ENCODE peak calls at places on chromosomes 6 and 20, in seven cellular contexts. X is NCI-H69; C is hepatocyte; M is ACHN; H is lower lobe of right lung; K is activated naive CD8-positive, alpha-beta T cell treated with anti-CD3 and anti-CD28 coated beads, Interleukin-2, amount 50 U/mL, for 16 hours; Q is left ventricle myocardium inferior. J is an unnamed sample.

GRCh38 chr6:21987501-21987957 is 309.3 kb downstream of the PRL start:
- DNase-seq in X (no peak), C (peak), M (peak), H (peak), K (no peak), Q (peak), J (no peak)

GRCh38 chr6:168193816-168194701 is 115.0 kb upstream of the FRMD1 start:
- DNase-seq in X (no peak), C (no peak), M (peak), H (no peak), K (no peak), Q (no peak), J (no peak)

GRCh38 chr6:11144393-11144829 is 32.9 kb upstream of the ERVFRD-1 start:
- DNase-seq in X (peak), C (peak), M (peak), H (peak), K (peak), Q (peak), J (peak)

GRCh38 chr6:75155586-75155985 is 50.3 kb downstream of the COL12A1 start:
- DNase-seq in X (no peak), C (no peak), M (no peak), H (no peak), K (no peak), Q (no peak), J (no peak)

GRCh38 chr6:40715501-40716403 is 128.6 kb upstream of the LRFN2 start:
- DNase-seq in X (peak), C (no peak), M (no peak), H (no peak), K (no peak), Q (peak), J (peak)

GRCh38 chr6:147961473-147962141 is 381.0 kb upstream of the SASH1 start:
- DNase-seq in X (peak), C (no peak), M (no peak), H (no peak), K (no peak), Q (no peak), J (peak)

GRCh38 chr20:33178726-33179125 is 10.8 kb downstream of the BPIFA2 start:
- DNase-seq in X (peak), C (peak), M (no peak), H (no peak), K (no peak), Q (no peak), J (no peak)

GRCh38 chr6:136812174-136812573 is 10.2 kb upstream of the PEX7 start:
- DNase-seq in X (no peak), C (no peak), M (no peak), H (no peak), K (no peak), Q (no peak), J (no peak)

GRCh38 chr6:53581161-53581560 is 36.3 kb upstream of the GCLC start:
- DNase-seq in X (no peak), C (peak), M (no peak), H (no peak), K (no peak), Q (no peak), J (no peak)

GRCh38 chr6:167684276-167685104 is 142.2 kb upstream of the AFDN start:
- DNase-seq in X (peak), C (no peak), M (no peak), H (no peak), K (no peak), Q (no peak), J (peak)

GRCh38 chr6:105504660-105505059 is 101.8 kb upstream of the PREP start:
- DNase-seq in X (no peak), C (no peak), M (no peak), H (no peak), K (no peak), Q (no peak), J (no peak)

GRCh38 chr20:25744261-25744660 is 47.6 kb upstream of the ZNF337 start:
- DNase-seq in X (no peak), C (no peak), M (no peak), H (no peak), K (no peak), Q (no peak), J (no peak)

GRCh38 chr6:47209632-47210031 is 100.1 kb downstream of the TNFRSF21 start:
- DNase-seq in X (no peak), C (no peak), M (no peak), H (no peak), K (no peak), Q (no peak), J (no peak)

GRCh38 chr6:35711731-35712130 is 23.0 kb upstream of the FKBP5 start:
- DNase-seq in X (no peak), C (no peak), M (no peak), H (no peak), K (no peak), Q (no peak), J (no peak)

GRCh38 chr6:132459605-132459952 is 53.3 kb downstream of the STX7 start:
- DNase-seq in X (no peak), C (no peak), M (no peak), H (no peak), K (no peak), Q (no peak), J (no peak)

GRCh38 chr6:110485461-110485860 is 9.0 kb upstream of the SLC22A16 start:
- DNase-seq in X (no peak), C (no peak), M (no peak), H (no peak), K (no peak), Q (no peak), J (no peak)

GRCh38 chr6:111270121-111270520 is 182.8 kb downstream of the SLC16A10 start:
- DNase-seq in X (no peak), C (no peak), M (no peak), H (no peak), K (no peak), Q (no peak), J (no peak)

GRCh38 chr20:35604444-35604750 is 11.2 kb upstream of the SPAG4 start:
- DNase-seq in X (peak), C (no peak), M (no peak), H (no peak), K (no peak), Q (no peak), J (peak)

GRCh38 chr20:37573626-37574198 is 46.0 kb upstream of the BLCAP start:
- DNase-seq in X (no peak), C (no peak), M (no peak), H (no peak), K (no peak), Q (no peak), J (no peak)

GRCh38 chr6:105600342-105601293 is 197.7 kb upstream of the PREP start:
- DNase-seq in X (no peak), C (no peak), M (no peak), H (no peak), K (no peak), Q (no peak), J (no peak)

GRCh38 chr6:149823013-149823412 is 41.1 kb downstream of the LRP11 start:
- DNase-seq in X (no peak), C (no peak), M (no peak), H (no peak), K (no peak), Q (no peak), J (no peak)

GRCh38 chr6:52325695-52326471 is 36.1 kb upstream of the PAQR8 start:
- DNase-seq in X (no peak), C (peak), M (no peak), H (no peak), K (no peak), Q (no peak), J (no peak)

GRCh38 chr6:24883618-24884017 is 52.1 kb downstream of the RIPOR2 start:
- DNase-seq in X (peak), C (no peak), M (no peak), H (no peak), K (peak), Q (no peak), J (no peak)